ENCODE peak calls at places on chromosomes 16 and 17, in six cellular contexts. One of them, this sample, is unnamed.

GRCh38 chr17:75428775-75429469 is 23.4 kb upstream of the GRB2 start:
- DNase-seq in fibroblast of the aortic adventitia: peak
- DNase-seq in endodermal cell: no peak
- DNase-seq in ascending aorta: peak
- DNase-seq in A549: peak
- DNase-seq in AG09309: peak
- DNase-seq in this sample: peak

GRCh38 chr17:10730956-10731879 is 1.4 kb upstream of the TMEM220 start:
- DNase-seq in ascending aorta: no peak
- DNase-seq in fibroblast of the aortic adventitia: no peak
- DNase-seq in A549: no peak
- DNase-seq in endodermal cell: peak
- DNase-seq in AG09309: no peak
- DNase-seq in this sample: no peak

GRCh38 chr17:38702900-38703741 is 2.0 kb upstream of the MLLT6 start:
- DNase-seq in endodermal cell: no peak
- DNase-seq in fibroblast of the aortic adventitia: no peak
- DNase-seq in A549: no peak
- DNase-seq in AG09309: no peak
- DNase-seq in ascending aorta: no peak
- DNase-seq in this sample: no peak

GRCh38 chr17:14268264-14268663 is 31.6 kb upstream of the CDRT15 start:
- DNase-seq in fibroblast of the aortic adventitia: no peak
- DNase-seq in AG09309: no peak
- DNase-seq in endodermal cell: peak
- DNase-seq in A549: no peak
- DNase-seq in ascending aorta: no peak
- DNase-seq in this sample: no peak

GRCh38 chr17:34261568-34261967 is 6.5 kb downstream of the CCL2 start:
- DNase-seq in fibroblast of the aortic adventitia: no peak
- DNase-seq in ascending aorta: no peak
- DNase-seq in AG09309: no peak
- DNase-seq in A549: no peak
- DNase-seq in endodermal cell: no peak
- DNase-seq in this sample: no peak

GRCh38 chr17:30495586-30495985 is 18.4 kb downstream of the GOSR1 start:
- DNase-seq in ascending aorta: no peak
- DNase-seq in A549: no peak
- DNase-seq in AG09309: no peak
- DNase-seq in fibroblast of the aortic adventitia: no peak
- DNase-seq in endodermal cell: no peak
- DNase-seq in this sample: no peak

GRCh38 chr17:80468222-80468621 is 8.2 kb downstream of the NPTX1 start:
- DNase-seq in fibroblast of the aortic adventitia: no peak
- DNase-seq in AG09309: no peak
- DNase-seq in endodermal cell: peak
- DNase-seq in A549: no peak
- DNase-seq in ascending aorta: no peak
- DNase-seq in this sample: no peak

GRCh38 chr16:72763927-72764628 is 283.9 kb downstream of the ZFHX3 start:
- DNase-seq in AG09309: no peak
- DNase-seq in fibroblast of the aortic adventitia: no peak
- DNase-seq in A549: no peak
- DNase-seq in ascending aorta: no peak
- DNase-seq in endodermal cell: no peak
- DNase-seq in this sample: no peak

GRCh38 chr17:6061290-6061689 is 8.9 kb upstream of the WSCD1 start:
- DNase-seq in ascending aorta: peak
- DNase-seq in A549: peak
- DNase-seq in fibroblast of the aortic adventitia: peak
- DNase-seq in endodermal cell: no peak
- DNase-seq in AG09309: no peak
- DNase-seq in this sample: peak

GRCh38 chr17:64736804-64737492 is 74.8 kb upstream of the SMURF2 start:
- DNase-seq in AG09309: no peak
- DNase-seq in endodermal cell: peak
- DNase-seq in fibroblast of the aortic adventitia: peak
- DNase-seq in A549: no peak
- DNase-seq in ascending aorta: no peak
- DNase-seq in this sample: peak

GRCh38 chr17:19579192-19579668 is 45.6 kb downstream of the SLC47A1 start:
- DNase-seq in A549: no peak
- DNase-seq in AG09309: no peak
- DNase-seq in endodermal cell: peak
- DNase-seq in fibroblast of the aortic adventitia: no peak
- DNase-seq in ascending aorta: no peak
- DNase-seq in this sample: no peak

GRCh38 chr17:35135322-35135721 is 6.8 kb downstream of the NLE1 start:
- DNase-seq in A549: no peak
- DNase-seq in fibroblast of the aortic adventitia: no peak
- DNase-seq in endodermal cell: no peak
- DNase-seq in AG09309: no peak
- DNase-seq in ascending aorta: no peak
- DNase-seq in this sample: no peak

GRCh38 chr16:12532871-12533610 is 270.6 kb downstream of the CPPED1 start:
- DNase-seq in ascending aorta: no peak
- DNase-seq in AG09309: no peak
- DNase-seq in A549: no peak
- DNase-seq in endodermal cell: no peak
- DNase-seq in fibroblast of the aortic adventitia: no peak
- DNase-seq in this sample: no peak

GRCh38 chr16:84362410-84362809 is 5.9 kb upstream of the ATP2C2 start:
- DNase-seq in fibroblast of the aortic adventitia: no peak
- DNase-seq in ascending aorta: no peak
- DNase-seq in AG09309: no peak
- DNase-seq in endodermal cell: peak
- DNase-seq in A549: no peak
- DNase-seq in this sample: no peak

GRCh38 chr17:11144358-11145233 is 96.4 kb upstream of the SHISA6 start:
- DNase-seq in A549: peak
- DNase-seq in fibroblast of the aortic adventitia: peak
- DNase-seq in AG09309: no peak
- DNase-seq in ascending aorta: no peak
- DNase-seq in endodermal cell: peak
- DNase-seq in this sample: peak

GRCh38 chr16:2296662-2297505 is 29.0 kb upstream of the RNPS1 start:
- DNase-seq in fibroblast of the aortic adventitia: peak
- DNase-seq in endodermal cell: peak
- DNase-seq in ascending aorta: no peak
- DNase-seq in A549: peak
- DNase-seq in AG09309: no peak
- DNase-seq in this sample: peak

GRCh38 chr16:82865412-82865811 is 238.6 kb downstream of the CDH13 start:
- DNase-seq in AG09309: no peak
- DNase-seq in endodermal cell: no peak
- DNase-seq in ascending aorta: no peak
- DNase-seq in A549: no peak
- DNase-seq in fibroblast of the aortic adventitia: no peak
- DNase-seq in this sample: no peak

GRCh38 chr16:69706256-69706974 is 19.9 kb downstream of the NQO1 start:
- DNase-seq in ascending aorta: no peak
- DNase-seq in A549: no peak
- DNase-seq in fibroblast of the aortic adventitia: peak
- DNase-seq in endodermal cell: no peak
- DNase-seq in AG09309: no peak
- DNase-seq in this sample: peak

GRCh38 chr16:87472935-87473334 is 19.9 kb downstream of the ZCCHC14 start:
- DNase-seq in endodermal cell: no peak
- DNase-seq in fibroblast of the aortic adventitia: no peak
- DNase-seq in A549: no peak
- DNase-seq in AG09309: no peak
- DNase-seq in ascending aorta: no peak
- DNase-seq in this sample: no peak

GRCh38 chr16:77683845-77684526 is 38.3 kb upstream of the NUDT7 start:
- DNase-seq in A549: no peak
- DNase-seq in fibroblast of the aortic adventitia: no peak
- DNase-seq in AG09309: no peak
- DNase-seq in endodermal cell: no peak
- DNase-seq in ascending aorta: no peak
- DNase-seq in this sample: peak

GRCh38 chr16:84662471-84662870 is 14.2 kb downstream of the KLHL36 start:
- DNase-seq in ascending aorta: no peak
- DNase-seq in fibroblast of the aortic adventitia: no peak
- DNase-seq in endodermal cell: no peak
- DNase-seq in A549: no peak
- DNase-seq in AG09309: no peak
- DNase-seq in this sample: no peak

GRCh38 chr16:51449441-51449840 is 298.4 kb upstream of the SALL1 start:
- DNase-seq in ascending aorta: no peak
- DNase-seq in A549: no peak
- DNase-seq in fibroblast of the aortic adventitia: no peak
- DNase-seq in endodermal cell: peak
- DNase-seq in AG09309: no peak
- DNase-seq in this sample: no peak

GRCh38 chr16:69406780-69407331 is 17.6 kb upstream of the CYB5B start:
- DNase-seq in AG09309: no peak
- DNase-seq in fibroblast of the aortic adventitia: no peak
- DNase-seq in A549: peak
- DNase-seq in ascending aorta: peak
- DNase-seq in endodermal cell: no peak
- DNase-seq in this sample: no peak

GRCh38 chr16:67814567-67814966 is 7.9 kb downstream of the TSNAXIP1 start:
- DNase-seq in ascending aorta: no peak
- DNase-seq in A549: no peak
- DNase-seq in endodermal cell: no peak
- DNase-seq in fibroblast of the aortic adventitia: no peak
- DNase-seq in AG09309: no peak
- DNase-seq in this sample: no peak

GRCh38 chr17:8964801-8965393 is 610 bp downstream of the PIK3R5 start:
- DNase-seq in A549: no peak
- DNase-seq in AG09309: no peak
- DNase-seq in endodermal cell: no peak
- DNase-seq in ascending aorta: no peak
- DNase-seq in fibroblast of the aortic adventitia: no peak
- DNase-seq in this sample: no peak

GRCh38 chr17:5912927-5913565 is 157.1 kb upstream of the WSCD1 start:
- DNase-seq in A549: no peak
- DNase-seq in endodermal cell: peak
- DNase-seq in fibroblast of the aortic adventitia: no peak
- DNase-seq in AG09309: no peak
- DNase-seq in ascending aorta: no peak
- DNase-seq in this sample: no peak

GRCh38 chr16:51155901-51156810 is 5.1 kb upstream of the SALL1 start:
- DNase-seq in ascending aorta: no peak
- DNase-seq in AG09309: no peak
- DNase-seq in fibroblast of the aortic adventitia: peak
- DNase-seq in A549: no peak
- DNase-seq in endodermal cell: peak
- DNase-seq in this sample: peak

GRCh38 chr17:1617620-1618174 is 10.9 kb downstream of the SLC43A2 start:
- DNase-seq in AG09309: peak
- DNase-seq in ascending aorta: no peak
- DNase-seq in fibroblast of the aortic adventitia: peak
- DNase-seq in A549: peak
- DNase-seq in endodermal cell: no peak
- DNase-seq in this sample: peak

GRCh38 chr16:14303182-14303618 is 232.1 kb downstream of the MRTFB start:
- DNase-seq in endodermal cell: peak
- DNase-seq in fibroblast of the aortic adventitia: peak
- DNase-seq in ascending aorta: no peak
- DNase-seq in A549: no peak
- DNase-seq in AG09309: no peak
- DNase-seq in this sample: no peak

GRCh38 chr16:67430504-67431076 is 331 bp upstream of the HSD11B2 start:
- DNase-seq in ascending aorta: no peak
- DNase-seq in endodermal cell: no peak
- DNase-seq in A549: peak
- DNase-seq in fibroblast of the aortic adventitia: no peak
- DNase-seq in AG09309: no peak
- DNase-seq in this sample: no peak

GRCh38 chr17:48463531-48463930 is 33.5 kb upstream of the SKAP1 start:
- DNase-seq in fibroblast of the aortic adventitia: no peak
- DNase-seq in AG09309: no peak
- DNase-seq in endodermal cell: no peak
- DNase-seq in A549: no peak
- DNase-seq in ascending aorta: no peak
- DNase-seq in this sample: peak

GRCh38 chr16:66636199-66636598 is 31.7 kb downstream of the CMTM3 start:
- DNase-seq in ascending aorta: no peak
- DNase-seq in AG09309: no peak
- DNase-seq in A549: no peak
- DNase-seq in fibroblast of the aortic adventitia: no peak
- DNase-seq in endodermal cell: no peak
- DNase-seq in this sample: no peak

GRCh38 chr17:67867591-67867990 is 42.3 kb downstream of the BPTF start:
- DNase-seq in endodermal cell: no peak
- DNase-seq in A549: no peak
- DNase-seq in ascending aorta: no peak
- DNase-seq in AG09309: no peak
- DNase-seq in fibroblast of the aortic adventitia: no peak
- DNase-seq in this sample: no peak
- TF ChIP-seq CTCF in endodermal cell: no peak
- TF ChIP-seq CTCF in A549: no peak
- TF ChIP-seq CTCF in ascending aorta: no peak
- TF ChIP-seq CTCF in AG09309: no peak
- TF ChIP-seq CTCF in fibroblast of the aortic adventitia: no peak
- TF ChIP-seq CTCF in this sample: no peak

GRCh38 chr17:61614219-61614618 is 23.2 kb upstream of the NACA2 start:
- DNase-seq in endodermal cell: no peak
- DNase-seq in ascending aorta: no peak
- DNase-seq in fibroblast of the aortic adventitia: no peak
- DNase-seq in AG09309: no peak
- DNase-seq in A549: no peak
- DNase-seq in this sample: no peak
- H3K4me3 ChIP-seq in endodermal cell: no peak
- H3K4me3 ChIP-seq in ascending aorta: no peak
- H3K4me3 ChIP-seq in fibroblast of the aortic adventitia: no peak
- H3K4me3 ChIP-seq in AG09309: no peak
- H3K4me3 ChIP-seq in A549: no peak
- H3K4me3 ChIP-seq in this sample: no peak

GRCh38 chr17:82820278-82821251 is 19.3 kb downstream of the ZNF750 start:
- DNase-seq in ascending aorta: no peak
- DNase-seq in endodermal cell: no peak
- DNase-seq in AG09309: no peak
- DNase-seq in fibroblast of the aortic adventitia: no peak
- DNase-seq in A549: no peak
- DNase-seq in this sample: no peak
- TF ChIP-seq CTCF in ascending aorta: no peak
- TF ChIP-seq CTCF in endodermal cell: no peak
- TF ChIP-seq CTCF in AG09309: no peak
- TF ChIP-seq CTCF in fibroblast of the aortic adventitia: no peak
- TF ChIP-seq CTCF in A549: no peak
- TF ChIP-seq CTCF in this sample: no peak

GRCh38 chr16:78844682-78845081 is 745.2 kb downstream of the WWOX start:
- DNase-seq in A549: no peak
- DNase-seq in AG09309: no peak
- DNase-seq in fibroblast of the aortic adventitia: no peak
- DNase-seq in ascending aorta: no peak
- DNase-seq in endodermal cell: no peak
- DNase-seq in this sample: no peak

GRCh38 chr16:78844028-78844427 is 744.6 kb downstream of the WWOX start:
- DNase-seq in A549: no peak
- DNase-seq in endodermal cell: no peak
- DNase-seq in fibroblast of the aortic adventitia: no peak
- DNase-seq in AG09309: no peak
- DNase-seq in ascending aorta: no peak
- DNase-seq in this sample: no peak

GRCh38 chr16:78837706-78838105 is 738.3 kb downstream of the WWOX start:
- DNase-seq in endodermal cell: no peak
- DNase-seq in ascending aorta: no peak
- DNase-seq in AG09309: no peak
- DNase-seq in fibroblast of the aortic adventitia: no peak
- DNase-seq in A549: no peak
- DNase-seq in this sample: no peak

GRCh38 chr16:78842950-78843349 is 743.5 kb downstream of the WWOX start:
- DNase-seq in AG09309: no peak
- DNase-seq in A549: no peak
- DNase-seq in fibroblast of the aortic adventitia: no peak
- DNase-seq in endodermal cell: no peak
- DNase-seq in ascending aorta: no peak
- DNase-seq in this sample: no peak
- H3K4me3 ChIP-seq in AG09309: no peak
- H3K4me3 ChIP-seq in A549: no peak
- H3K4me3 ChIP-seq in fibroblast of the aortic adventitia: no peak
- H3K4me3 ChIP-seq in endodermal cell: no peak
- H3K4me3 ChIP-seq in ascending aorta: no peak
- H3K4me3 ChIP-seq in this sample: no peak

This sample was measured in AG10803.